ENCODE peak calls at places on chromosomes 11 and 22, in four cellular contexts. W, T, F and K are unnamed samples.

GRCh38 chr22:40951795-40952602 is 821 bp downstream of the RBX1 start:
- DNase-seq in W (no peak), T (no peak), F (no peak), K (no peak)

GRCh38 chr11:72625746-72626636 is 48.2 kb downstream of the PDE2A start:
- DNase-seq in W (no peak), T (no peak), F (no peak), K (peak)

GRCh38 chr11:75689861-75690641 is 21.2 kb upstream of the MAP6 start:
- DNase-seq in W (no peak), T (no peak), F (no peak), K (no peak)

GRCh38 chr11:9827700-9828099 is 163.8 kb downstream of the SWAP70 start:
- DNase-seq in W (no peak), T (no peak), F (no peak), K (peak)

GRCh38 chr11:80432051-80432450 is 991.2 kb upstream of the TENM4 start:
- DNase-seq in W (no peak), T (no peak), F (no peak), K (no peak)

GRCh38 chr22:31130873-31131272 is 8.1 kb downstream of the INPP5J start:
- DNase-seq in W (no peak), T (no peak), F (no peak), K (no peak)

GRCh38 chr11:10441021-10441523 is 14.0 kb upstream of the AMPD3 start:
- DNase-seq in W (no peak), T (peak), F (no peak), K (no peak)

GRCh38 chr11:110196884-110197420 is 99.5 kb downstream of the RDX start:
- DNase-seq in W (no peak), T (no peak), F (no peak), K (no peak)

GRCh38 chr22:17563936-17564391 is 666 bp downstream of the SLC25A18 start:
- DNase-seq in W (no peak), T (no peak), F (no peak), K (peak)

GRCh38 chr11:69905202-69905535 is 86.0 kb upstream of the FGF3 start:
- DNase-seq in W (no peak), T (no peak), F (no peak), K (no peak)

GRCh38 chr11:6657346-6657745 is 1.7 kb upstream of the DCHS1 start:
- DNase-seq in W (no peak), T (no peak), F (no peak), K (no peak)

GRCh38 chr11:1546536-1547466 is 25.3 kb downstream of the DUSP8 start:
- DNase-seq in W (peak), T (no peak), F (no peak), K (peak)

GRCh38 chr11:77109236-77110019 is 6.8 kb downstream of the OMP start:
- DNase-seq in W (no peak), T (no peak), F (no peak), K (peak)